ENCODE peak calls at places on chromosome 2, in seven cellular contexts. U, K, P, E, B, R and X are unnamed samples.

GRCh38 chr2:46076251-46076650 is 221.0 kb upstream of the EPAS1 start:
- DNase-seq in P (no peak), B (no peak), K (no peak), U (no peak), R (no peak), E (no peak), X (no peak)

GRCh38 chr2:132620115-132620514 is 49.9 kb downstream of the LYPD1 start:
- DNase-seq in B (no peak), R (no peak), P (no peak), E (no peak), U (no peak), K (no peak), X (no peak)

GRCh38 chr2:46997329-46997728 is 81.7 kb upstream of the MCFD2 start:
- DNase-seq in P (no peak), K (no peak), E (no peak), R (no peak), U (no peak), B (no peak), X (no peak)

GRCh38 chr2:173064231-173064805 is 11.3 kb upstream of the MAP3K20 start:
- DNase-seq in P (no peak), R (no peak), E (peak; percentile 64), B (no peak), K (no peak), U (no peak), X (no peak)

GRCh38 chr2:241593271-241593670 is 34.7 kb downstream of the BOK start:
- DNase-seq in R (no peak), P (no peak), U (no peak), E (no peak), B (no peak), K (no peak), X (no peak)

GRCh38 chr2:100667801-100668200 is 105.0 kb downstream of the PDCL3 start:
- DNase-seq in E (no peak), B (no peak), K (no peak), P (no peak), R (no peak), U (no peak), X (no peak)

GRCh38 chr2:71679481-71679880 is 226.1 kb downstream of the DYSF start:
- DNase-seq in R (no peak), U (no peak), K (no peak), B (no peak), P (no peak), E (no peak), X (no peak)

GRCh38 chr2:178143481-178143880 is 31.2 kb downstream of the RBM45 start:
- DNase-seq in K (no peak), P (no peak), R (peak; percentile 45), E (no peak), B (no peak), U (no peak), X (no peak)

GRCh38 chr2:64646007-64646880 is 7.5 kb downstream of the SERTAD2 start:
- DNase-seq in B (peak; percentile 92), K (peak; percentile 91), E (no peak), R (peak; percentile 83), P (peak; percentile 50), U (peak; percentile 86), X (no peak)

GRCh38 chr2:197073701-197074433 is 147.4 kb upstream of the PGAP1 start:
- DNase-seq in K (peak; percentile 76), R (peak; percentile 34), P (no peak), B (no peak), U (no peak), E (no peak), X (no peak)

GRCh38 chr2:86440631-86441391 is at the start of gene KDM3A:
- DNase-seq in E (peak; percentile 99), K (peak; percentile 100), P (peak; percentile 99), R (peak; percentile 99), B (peak; percentile 100), U (peak; percentile 100), X (peak; percentile 97)

GRCh38 chr2:69222984-69223658 is 163.9 kb downstream of the GFPT1 start:
- DNase-seq in B (no peak), E (no peak), R (no peak), K (peak; percentile 91), U (no peak), P (no peak), X (no peak)

GRCh38 chr2:127701193-127701650 is at the start of gene SFT2D3:
- DNase-seq in E (peak; percentile 66), R (peak; percentile 95), K (peak; percentile 95), P (peak; percentile 92), B (peak; percentile 97), U (peak; percentile 93), X (no peak)

GRCh38 chr2:20304411-20304810 is 46.2 kb downstream of the PUM2 start:
- DNase-seq in B (no peak), R (no peak), E (peak; percentile 15), P (no peak), K (no peak), U (no peak), X (peak; percentile 42)